ENCODE peak calls at places on chromosomes 5 and 9, in five cellular contexts. N, T, V, O and U are unnamed samples.

GRCh38 chr5:158511454-158511853 is 588.3 kb downstream of the EBF1 start:
- DNase-seq in N (no peak), T (no peak), V (no peak), O (no peak), U (no peak)

GRCh38 chr5:141763526-141763925 is 81.5 kb upstream of the ARAP3 start:
- DNase-seq in N (no peak), T (no peak), V (no peak), O (no peak), U (no peak)

GRCh38 chr9:133403766-133404439 is 13.9 kb downstream of the REXO4 start:
- DNase-seq in N (peak; percentile 86), T (peak; percentile 71), V (no peak), O (peak; percentile 57), U (peak; percentile 37)

GRCh38 chr9:109283012-109283411 is 37.8 kb downstream of the EPB41L4B start:
- DNase-seq in N (no peak), T (no peak), V (no peak), O (no peak), U (no peak)

GRCh38 chr9:79580065-79580464 is 8.3 kb downstream of the TLE4 start:
- DNase-seq in N (no peak), T (no peak), V (no peak), O (no peak), U (no peak)

GRCh38 chr9:3863114-3863528 is 337.3 kb upstream of the RFX3 start:
- DNase-seq in N (no peak), T (no peak), V (no peak), O (no peak), U (no peak)

GRCh38 chr5:59095480-59095879 is 512.6 kb downstream of the RAB3C start:
- DNase-seq in N (no peak), T (no peak), V (no peak), O (no peak), U (no peak)

GRCh38 chr9:130138791-130139190 is 33.4 kb upstream of the NCS1 start:
- DNase-seq in N (no peak), T (no peak), V (no peak), O (no peak), U (no peak)

GRCh38 chr9:71742703-71743102 is 25.6 kb downstream of the CEMIP2 start:
- DNase-seq in N (no peak), T (no peak), V (no peak), O (no peak), U (no peak)

GRCh38 chr5:40437452-40437861 is 242.3 kb upstream of the PTGER4 start:
- DNase-seq in N (no peak), T (no peak), V (no peak), O (no peak), U (no peak)

GRCh38 chr5:51279983-51280382 is 103.3 kb upstream of the ISL1 start:
- DNase-seq in N (no peak), T (no peak), V (no peak), O (no peak), U (no peak)

GRCh38 chr5:33237471-33237870 is 203.3 kb upstream of the TARS1 start:
- DNase-seq in N (no peak), T (no peak), V (no peak), O (no peak), U (no peak)

GRCh38 chr9:92728831-92729734 is 35.5 kb downstream of the BICD2 start:
- DNase-seq in N (no peak), T (no peak), V (peak; percentile 39), O (no peak), U (no peak)

GRCh38 chr5:39076101-39076756 is 2.0 kb upstream of the RICTOR start:
- DNase-seq in N (no peak), T (no peak), V (no peak), O (no peak), U (no peak)

GRCh38 chr5:116864838-116865190 is 290.2 kb upstream of the SEMA6A start:
- DNase-seq in N (no peak), T (no peak), V (no peak), O (no peak), U (no peak)

GRCh38 chr5:56321236-56321881 is 88.2 kb upstream of the ANKRD55 start:
- DNase-seq in N (no peak), T (no peak), V (no peak), O (no peak), U (no peak)

GRCh38 chr9:36987409-36987808 is 46.7 kb downstream of the PAX5 start:
- DNase-seq in N (no peak), T (no peak), V (no peak), O (no peak), U (no peak)

GRCh38 chr9:95230046-95230445 is 87.5 kb downstream of the FANCC start:
- DNase-seq in N (no peak), T (peak; percentile 21), V (no peak), O (no peak), U (no peak)

GRCh38 chr5:59385700-59386099 is 507.8 kb downstream of the PDE4D start:
- DNase-seq in N (no peak), T (no peak), V (no peak), O (no peak), U (no peak)

GRCh38 chr9:69649566-69650260 is 22.5 kb downstream of the APBA1 start:
- DNase-seq in N (no peak), T (no peak), V (no peak), O (no peak), U (no peak)

GRCh38 chr9:76127637-76128036 is 237.2 kb downstream of the PCSK5 start:
- DNase-seq in N (no peak), T (no peak), V (no peak), O (no peak), U (no peak)